ENCODE peak calls at places on chromosomes 12 and 14, in nine cellular contexts. E, C, M, W, S, X, T, I and N are unnamed samples.
A peak's percentile ranks its signal among the peaks of the same experiment; 100 is the strongest.

GRCh38 chr14:101980251-101980650 is 15.9 kb downstream of the DYNC1H1 start:
- DNase-seq in X (no peak), E (no peak), M (no peak), I (no peak), S (no peak), T (no peak), C (no peak), W (no peak), N (no peak)

GRCh38 chr14:61150851-61151250 is 130.3 kb downstream of the TMEM30B start:
- DNase-seq in T (no peak), C (no peak), W (no peak), M (no peak), S (no peak), X (no peak), I (no peak), E (no peak), N (no peak)

GRCh38 chr12:43501705-43502104 is 50.3 kb downstream of the ADAMTS20 start:
- DNase-seq in C (peak; percentile 26), M (peak; percentile 2), X (peak; percentile 32), W (peak; percentile 25), I (no peak), E (peak; percentile 22), T (no peak), S (no peak), N (peak; percentile 32)

GRCh38 chr12:77992760-77993159 is 162.1 kb downstream of the NAV3 start:
- DNase-seq in W (no peak), C (no peak), E (no peak), I (no peak), M (no peak), T (no peak), S (no peak), X (no peak), N (no peak)

GRCh38 chr14:90645842-90646443 is 170.3 kb downstream of the TTC7B start:
- DNase-seq in M (peak; percentile 56), E (peak; percentile 74), W (no peak), T (no peak), I (no peak), X (peak; percentile 41), C (no peak), S (no peak), N (no peak)

GRCh38 chr12:82299617-82300016 is 58.6 kb downstream of the CCDC59 start:
- DNase-seq in S (no peak), X (peak; percentile 47), E (peak; percentile 7), T (no peak), I (no peak), C (no peak), W (peak; percentile 46), M (peak; percentile 61), N (peak; percentile 67)

GRCh38 chr14:101364503-101365328 is 196.6 kb upstream of the DIO3 start:
- DNase-seq in T (no peak), C (peak; percentile 9), E (no peak), W (no peak), M (no peak), I (no peak), S (no peak), X (no peak), N (peak; percentile 88)

GRCh38 chr12:53048780-53049401 is 974 bp upstream of the TNS2 start:
- DNase-seq in T (no peak), X (peak; percentile 88), C (no peak), S (no peak), E (no peak), M (no peak), W (peak; percentile 55), I (no peak), N (peak; percentile 87)

GRCh38 chr14:31477248-31477647 is 10.6 kb downstream of the GPR33 start:
- DNase-seq in S (no peak), E (no peak), X (peak; percentile 31), I (no peak), W (no peak), M (no peak), T (no peak), C (no peak), N (no peak)

GRCh38 chr14:21672116-21672515 is 1.5 kb downstream of the OR4E1 start:
- DNase-seq in C (no peak), I (no peak), S (no peak), X (peak; percentile 20), M (no peak), E (no peak), T (no peak), W (no peak), N (no peak)